ENCODE peak calls at places on chromosomes 3 and 15, in five cellular contexts. E, A, Z, V and N are unnamed samples.

GRCh38 chr3:123758081-123758564 is 126.0 kb downstream of the MYLK start:
- DNase-seq in A (no peak), E (no peak), V (no peak), Z (peak; percentile 65), N (peak; percentile 45)

GRCh38 chr3:123026551-123027291 is 842 bp downstream of the SEMA5B start:
- DNase-seq in Z (no peak), A (no peak), V (no peak), E (peak; percentile 20), N (no peak)

GRCh38 chr3:45414823-45415222 is 26.4 kb downstream of the LARS2 start:
- DNase-seq in V (no peak), E (no peak), A (no peak), Z (no peak), N (no peak)

GRCh38 chr15:98684995-98685525 is 36.7 kb downstream of the IGF1R start:
- DNase-seq in V (no peak), E (no peak), A (no peak), Z (no peak), N (no peak)

GRCh38 chr15:91142097-91142744 is 42.2 kb downstream of the SV2B start:
- DNase-seq in E (no peak), Z (no peak), V (no peak), A (peak; percentile 3), N (no peak)

GRCh38 chr3:168889666-168890065 is 773.8 kb downstream of the MECOM start:
- DNase-seq in E (no peak), V (no peak), Z (no peak), A (no peak), N (no peak)

GRCh38 chr3:1251282-1252060 is 158.6 kb downstream of the CNTN6 start:
- DNase-seq in V (no peak), E (no peak), A (peak; percentile 10), Z (no peak), N (no peak)

GRCh38 chr15:100341662-100342560 is at the start of gene ADAMTS17:
- DNase-seq in Z (peak; percentile 84), A (peak; percentile 95), E (peak; percentile 96), V (peak; percentile 92), N (peak; percentile 98)

GRCh38 chr15:95761742-95762141 is 568.8 kb upstream of the NR2F2 start:
- DNase-seq in A (no peak), V (no peak), Z (no peak), E (no peak), N (no peak)

GRCh38 chr15:101017935-101018849 is 99.0 kb downstream of the LRRK1 start:
- DNase-seq in Z (no peak), E (no peak), A (peak; percentile 94), V (no peak), N (no peak)

GRCh38 chr15:91593081-91593480 is 260.4 kb upstream of the SLCO3A1 start:
- DNase-seq in E (no peak), Z (no peak), V (no peak), A (peak; percentile 3), N (no peak)

GRCh38 chr3:135917076-135917475 is 48.5 kb upstream of the PPP2R3A start:
- DNase-seq in E (no peak), Z (no peak), A (no peak), V (no peak), N (peak; percentile 7)

GRCh38 chr3:169104972-169105371 is 558.5 kb downstream of the MECOM start:
- DNase-seq in E (no peak), Z (no peak), V (no peak), A (peak; percentile 47), N (no peak)

GRCh38 chr15:85168642-85169173 is 187.1 kb downstream of the PDE8A start:
- DNase-seq in A (no peak), E (peak; percentile 73), V (peak; percentile 17), Z (no peak), N (no peak)

GRCh38 chr3:3798641-3799113 is 554 bp upstream of the LRRN1 start:
- DNase-seq in Z (no peak), V (no peak), A (no peak), E (peak; percentile 76), N (peak; percentile 31)

GRCh38 chr3:14172480-14172879 is 5.9 kb downstream of the XPC start:
- DNase-seq in Z (no peak), V (no peak), E (no peak), A (no peak), N (no peak)

GRCh38 chr15:67504796-67505195 is 16.1 kb upstream of the C15orf61 start:
- DNase-seq in V (no peak), Z (no peak), A (no peak), E (no peak), N (no peak)

GRCh38 chr15:71296032-71296686 is 180.9 kb downstream of the THSD4 start:
- DNase-seq in Z (peak; percentile 54), A (peak; percentile 84), V (no peak), E (no peak), N (no peak)

GRCh38 chr15:82535566-82536408 is 4.5 kb downstream of the RPS17 start:
- DNase-seq in A (no peak), V (no peak), E (no peak), Z (no peak), N (no peak)

GRCh38 chr3:52551118-52551517 is 14.7 kb downstream of the UQCC5 start:
- DNase-seq in E (no peak), V (no peak), A (no peak), Z (no peak), N (peak; percentile 5)

GRCh38 chr3:134302674-134303073 is 52.0 kb upstream of the RYK start:
- DNase-seq in A (no peak), E (no peak), Z (no peak), V (no peak), N (no peak)

GRCh38 chr3:152376351-152377183 is 107.8 kb downstream of the MBNL1 start:
- DNase-seq in Z (no peak), V (no peak), A (peak; percentile 70), E (peak; percentile 14), N (peak; percentile 60)

GRCh38 chr3:55721716-55722484 is 234.8 kb upstream of the WNT5A start:
- DNase-seq in A (peak; percentile 19), Z (no peak), V (no peak), E (peak; percentile 5), N (no peak)